ENCODE peak calls at places on chromosome X, in six cellular contexts. W, K, V, Q, J and P are unnamed samples.

GRCh38 chrX:132561483-132561882 is 72.6 kb upstream of the MBNL3 start:
- DNase-seq in W (no peak), K (no peak), V (no peak), Q (no peak), J (no peak), P (no peak)

GRCh38 chrX:52424658-52425057 is 55.8 kb downstream of the XAGE2 start:
- DNase-seq in W (no peak), K (no peak), V (no peak), Q (no peak), J (no peak), P (no peak)

GRCh38 chrX:31440546-31440945 is 368.7 kb upstream of the FTHL17 start:
- DNase-seq in W (no peak), K (no peak), V (no peak), Q (no peak), J (no peak), P (no peak)

GRCh38 chrX:33969105-33969504 is 163.0 kb downstream of the FAM47A start:
- DNase-seq in W (no peak), K (no peak), V (no peak), Q (no peak), J (no peak), P (peak)

GRCh38 chrX:76172325-76172887 is 456 bp upstream of the PBDC1 start:
- DNase-seq in W (no peak), K (no peak), V (no peak), Q (no peak), J (no peak), P (no peak)

GRCh38 chrX:134670241-134670811 is 12.1 kb upstream of the PLAC1 start:
- DNase-seq in W (no peak), K (no peak), V (no peak), Q (no peak), J (no peak), P (no peak)

GRCh38 chrX:129099206-129099605 is 424.1 kb downstream of the SMARCA1 start:
- DNase-seq in W (no peak), K (no peak), V (no peak), Q (no peak), J (no peak), P (no peak)

GRCh38 chrX:63718010-63718694 is 66.9 kb downstream of the ARHGEF9 start:
- DNase-seq in W (no peak), K (no peak), V (no peak), Q (no peak), J (no peak), P (no peak)

GRCh38 chrX:30488092-30488491 is 89.5 kb downstream of the TASL start:
- DNase-seq in W (no peak), K (no peak), V (no peak), Q (no peak), J (no peak), P (no peak)

GRCh38 chrX:20693071-20693470 is 426.4 kb upstream of the RPS6KA3 start:
- DNase-seq in W (no peak), K (no peak), V (no peak), Q (no peak), J (no peak), P (no peak)

GRCh38 chrX:120769576-120770341 is 105.9 kb downstream of the CT47B1 start:
- DNase-seq in W (no peak), K (no peak), V (peak), Q (no peak), J (no peak), P (no peak)

GRCh38 chrX:105869676-105870075 is 47.3 kb downstream of the NRK start:
- DNase-seq in W (no peak), K (no peak), V (no peak), Q (no peak), J (no peak), P (no peak)

GRCh38 chrX:103356897-103357296 is 591 bp downstream of the TCEAL9 start:
- DNase-seq in W (peak), K (no peak), V (no peak), Q (no peak), J (no peak), P (no peak)

GRCh38 chrX:122625821-122626220 is 558.3 kb upstream of the GRIA3 start:
- DNase-seq in W (no peak), K (no peak), V (no peak), Q (no peak), J (no peak), P (no peak)

GRCh38 chrX:30283456-30284200 is 25.6 kb downstream of the NR0B1 start:
- DNase-seq in W (no peak), K (no peak), V (no peak), Q (no peak), J (no peak), P (no peak)

GRCh38 chrX:28491941-28492340 is 95.3 kb upstream of the IL1RAPL1 start:
- DNase-seq in W (no peak), K (no peak), V (no peak), Q (no peak), J (no peak), P (no peak)

GRCh38 chrX:148854351-148854750 is 353.9 kb downstream of the AFF2 start:
- DNase-seq in W (no peak), K (no peak), V (peak), Q (no peak), J (no peak), P (no peak)

GRCh38 chrX:82161195-82161594 is 959.3 kb downstream of the SH3BGRL start:
- DNase-seq in W (no peak), K (no peak), V (no peak), Q (no peak), J (no peak), P (no peak)

GRCh38 chrX:107135076-107135964 is 16.7 kb upstream of the RBM41 start:
- DNase-seq in W (no peak), K (peak), V (no peak), Q (no peak), J (no peak), P (no peak)

GRCh38 chrX:38181357-38181756 is 39.3 kb downstream of the SRPX start:
- DNase-seq in W (no peak), K (no peak), V (no peak), Q (no peak), J (no peak), P (no peak)

GRCh38 chrX:124506031-124506430 is 159.7 kb downstream of the SH2D1A start:
- DNase-seq in W (no peak), K (no peak), V (no peak), Q (no peak), J (no peak), P (no peak)

GRCh38 chrX:49157194-49157593 is 5.4 kb upstream of the MAGIX start:
- DNase-seq in W (no peak), K (no peak), V (no peak), Q (no peak), J (peak), P (no peak)

GRCh38 chrX:140817943-140818342 is 108.4 kb downstream of the LINC00632 start:
- DNase-seq in W (no peak), K (no peak), V (no peak), Q (no peak), J (no peak), P (no peak)

GRCh38 chrX:154779261-154779660 is 16.6 kb downstream of the DKC1 start:
- DNase-seq in W (no peak), K (no peak), V (no peak), Q (no peak), J (no peak), P (no peak)

GRCh38 chrX:132452911-132453550 is 35.8 kb downstream of the MBNL3 start:
- DNase-seq in W (no peak), K (no peak), V (no peak), Q (no peak), J (no peak), P (no peak)